ENCODE peak calls at places on chromosomes 13 and 19, in five cellular contexts. B is stomach, Z is K562, F is HepG2, U is ovary. H is an unnamed sample. For H3K4me1, the result is how much of the 10 kb centered on the place peaks cover.

GRCh38 chr19:35264281-35265125 is 4.3 kb upstream of the USF2 start:
- DNase-seq in U (no peak), F (no peak), Z (no peak), B (peak), H (no peak)

GRCh38 chr19:44874317-44874716 is 16.7 kb upstream of the TOMM40 start:
- DNase-seq in B (no peak), Z (no peak), U (no peak), F (no peak), H (no peak)

GRCh38 chr19:48480476-48481190 is 11.5 kb downstream of the CYTH2 start:
- DNase-seq in Z (no peak), B (no peak), F (no peak), U (peak), H (no peak)

GRCh38 chr19:48341006-48341405 is 15.7 kb downstream of the EMP3 start:
- DNase-seq in Z (peak), F (no peak), B (no peak), U (no peak), H (no peak)

GRCh38 chr13:23378009-23378632 is 55.4 kb downstream of the SACS start:
- DNase-seq in F (no peak), B (no peak), U (no peak), Z (no peak), H (peak)

GRCh38 chr19:8457802-8458201 is 13.0 kb downstream of the HNRNPM start:
- DNase-seq in U (no peak), B (no peak), F (no peak), Z (no peak), H (no peak)

GRCh38 chr13:108158746-108159145 is 56.6 kb downstream of the LIG4 start:
- DNase-seq in F (no peak), U (no peak), B (no peak), Z (no peak), H (no peak)

GRCh38 chr13:113977976-113978375 is 4.1 kb upstream of the C13orf46 start:
- DNase-seq in Z (no peak), B (no peak), U (no peak), F (no peak), H (no peak)

GRCh38 chr13:19597523-19597922 is 35.9 kb upstream of the MPHOSPH8 start:
- DNase-seq in U (no peak), B (no peak), F (no peak), Z (no peak), H (no peak)

GRCh38 chr13:78022164-78022877 is 103.7 kb upstream of the EDNRB start:
- DNase-seq in B (peak), Z (no peak), U (no peak), F (no peak), H (no peak)

GRCh38 chr19:38617283-38617763 is 430 bp downstream of the MAP4K1 start:
- DNase-seq in Z (no peak), U (no peak), F (no peak), B (no peak), H (no peak)

DNA sequence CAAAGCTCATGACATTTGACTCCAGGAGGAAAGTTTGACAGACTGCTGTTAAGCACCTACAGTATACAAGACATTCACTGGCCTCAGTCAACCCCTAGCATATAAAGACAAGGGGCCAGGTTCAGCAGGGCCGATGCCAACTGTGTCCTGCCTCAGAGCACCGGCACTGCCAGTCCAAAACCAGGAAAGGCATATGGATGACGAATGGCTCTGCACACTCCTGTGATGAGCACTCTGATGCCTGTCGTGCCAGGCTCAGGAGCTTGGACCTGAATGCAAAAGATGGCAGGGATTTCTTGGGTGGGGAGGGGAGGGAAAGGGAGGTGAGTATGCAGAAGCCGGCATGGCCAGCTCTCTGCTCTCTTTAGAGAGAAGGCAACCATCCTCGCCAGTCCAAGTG is 38.9 kb downstream of the COL4A1 start:
- DNase-seq in F (no peak), B (no peak), Z (no peak), U (no peak), H (no peak)
- H3K4me3 ChIP-seq in F (no peak), B (no peak), Z (no peak), U (no peak), H (no peak)

DNA sequence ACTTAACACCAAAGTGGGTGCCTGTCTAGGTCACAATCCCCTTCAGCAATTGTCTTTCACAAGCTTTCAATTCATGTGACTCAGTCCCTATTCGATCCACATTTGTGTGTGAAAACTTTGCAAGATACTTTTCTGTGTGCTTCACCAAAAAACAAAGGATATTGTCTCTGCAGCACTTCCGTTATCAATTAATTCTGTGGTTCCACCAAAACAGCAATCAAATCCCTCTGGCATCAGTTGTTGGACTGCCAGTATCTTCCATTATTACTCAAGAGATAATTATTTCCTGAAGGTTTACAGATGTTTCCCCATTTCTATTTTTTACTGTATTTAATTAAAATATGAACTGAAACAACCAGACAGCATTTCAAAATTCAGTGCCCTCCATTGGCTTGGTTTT is 481.4 kb downstream of the SUCLA2 start:
- DNase-seq in Z (no peak), B (no peak), U (no peak), F (no peak), H (no peak)
- H3K4me1 ChIP-seq in Z (under half), B (under half), U (under half), F (under half), H (under half)

DNA sequence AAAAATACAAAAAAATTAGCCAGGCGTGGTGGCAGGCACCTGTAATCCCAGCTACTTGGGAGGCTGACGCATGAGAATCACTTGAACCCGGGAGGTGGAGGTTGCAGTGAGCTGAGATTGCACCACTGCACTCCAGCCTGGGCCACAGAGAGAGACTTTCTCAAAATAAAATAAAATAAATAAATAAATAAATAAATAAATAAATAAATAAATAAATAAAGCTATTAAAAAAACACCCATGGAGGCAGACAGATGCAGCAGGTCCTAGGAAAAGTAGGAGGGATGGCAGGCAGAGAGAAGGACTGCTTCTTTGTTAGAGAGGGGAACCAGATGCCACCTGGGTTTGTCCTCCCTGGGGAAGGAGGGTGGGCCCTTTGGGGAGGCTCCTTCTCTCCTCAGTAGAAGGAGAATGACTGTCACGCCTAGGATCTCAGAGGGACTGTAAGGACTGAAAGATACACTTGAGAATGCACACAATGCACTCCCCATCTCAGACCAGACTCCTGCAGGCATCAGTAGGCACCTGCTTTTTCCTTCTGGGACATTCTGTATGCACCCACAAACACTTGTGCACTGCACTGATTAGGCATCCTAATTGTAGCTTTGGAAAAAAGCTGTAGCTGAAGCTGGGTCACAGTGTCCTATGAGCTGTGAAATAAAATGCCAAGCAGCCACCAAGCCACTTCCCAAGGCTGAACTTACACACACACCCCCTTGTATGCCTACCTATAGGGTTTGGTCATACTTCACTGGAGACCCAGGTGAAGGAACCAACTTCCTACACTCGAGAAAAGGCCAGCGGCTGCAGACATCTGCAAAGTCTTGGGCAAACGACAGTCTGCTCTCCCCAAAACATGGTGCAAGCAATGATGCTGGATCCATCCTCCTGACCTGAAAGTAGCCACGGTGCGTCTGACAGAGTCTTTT is 18.9 kb upstream of the SLC35E1 start:
- DNase-seq in Z (no peak), U (no peak), F (no peak), B (no peak), H (no peak)
- TF ChIP-seq EP300 in Z (no peak), U (no peak), F (no peak), B (no peak), H (no peak)

DNA sequence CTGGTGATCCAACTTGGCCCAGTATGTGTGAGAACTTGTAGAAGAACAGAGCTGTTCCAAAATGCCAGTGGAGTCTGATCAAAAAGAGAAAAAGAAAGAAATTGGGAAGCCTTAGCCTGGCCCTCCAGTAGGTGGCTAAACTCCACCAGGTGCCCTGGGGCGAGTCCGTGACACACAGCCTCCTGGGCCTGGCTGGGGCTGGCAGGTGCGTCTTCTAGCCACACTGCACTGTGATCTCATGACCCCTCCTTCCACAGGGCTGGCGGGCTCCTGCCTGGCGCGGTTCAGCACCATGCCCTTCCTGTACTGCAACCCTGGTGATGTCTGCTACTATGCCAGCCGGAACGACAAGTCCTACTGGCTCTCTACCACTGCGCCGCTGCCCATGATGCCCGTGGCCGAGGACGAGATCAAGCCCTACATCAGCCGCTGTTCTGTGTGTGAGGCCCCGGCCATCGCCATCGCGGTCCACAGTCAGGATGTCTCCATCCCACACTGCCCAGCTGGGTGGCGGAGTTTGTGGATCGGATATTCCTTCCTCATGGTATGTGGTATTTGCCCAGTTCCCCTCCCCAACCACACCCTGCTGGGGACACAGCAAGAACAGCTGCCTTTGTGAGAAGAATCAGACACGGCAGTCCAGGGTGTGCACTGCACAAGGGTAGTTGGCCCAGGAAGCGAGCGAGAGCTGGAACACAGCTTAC is 53.7 kb downstream of the RAB20 start:
- DNase-seq in B (peak), U (no peak), F (no peak), Z (peak), H (no peak)
- H3K4me3 ChIP-seq in B (no peak), U (no peak), F (no peak), Z (no peak), H (no peak)

GRCh38 chr19:46716672-46717033 is 261 bp downstream of the PRKD2 start:
- DNase-seq in B (no peak), U (no peak), F (no peak), Z (peak), H (no peak)

GRCh38 chr19:46718157-46718933 is 1.4 kb upstream of the PRKD2 start:
- DNase-seq in F (no peak), U (no peak), B (peak), Z (no peak), H (no peak)

GRCh38 chr19:46718934-46719551 is 2.1 kb upstream of the PRKD2 start:
- DNase-seq in U (no peak), B (no peak), Z (no peak), F (no peak), H (no peak)

GRCh38 chr19:46717034-46717715 is at the start of gene PRKD2:
- DNase-seq in B (peak), U (peak), F (peak), Z (peak), H (peak)

DNA sequence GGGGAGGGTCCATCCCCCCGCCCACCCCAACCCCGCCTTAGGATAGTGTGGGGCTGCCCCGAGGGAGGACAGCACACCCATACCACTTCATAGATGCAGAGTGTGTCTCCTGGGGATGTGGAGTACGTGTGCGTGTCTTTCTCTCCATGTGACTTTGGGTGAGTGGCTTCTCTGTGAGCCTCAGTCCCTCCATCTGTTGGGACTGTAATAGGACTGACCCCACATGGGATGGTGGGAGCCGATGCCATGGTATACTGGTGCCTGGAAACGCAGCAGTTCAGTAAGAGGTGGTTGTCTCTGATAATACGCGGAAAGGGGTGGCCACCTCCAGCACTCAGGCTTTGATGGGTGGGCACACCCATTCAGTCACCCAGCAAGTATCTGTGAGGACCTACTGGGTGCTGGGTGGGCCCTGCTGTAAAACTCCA is 816 bp upstream of the PRKD2 start:
- DNase-seq in Z (no peak), U (no peak), B (no peak), F (no peak), H (no peak)
- H3K4me1 ChIP-seq in Z (half or more), U (under half), B (half or more), F (under half), H (under half)

GRCh38 chr13:95258619-95259194 is 42.5 kb downstream of the ABCC4 start:
- DNase-seq in U (no peak), Z (no peak), F (peak), B (no peak), H (no peak)
- TF ChIP-seq EP300 in U (no peak), Z (no peak), F (no peak), B (no peak), H (no peak)

GRCh38 chr13:68976287-68976686 is 1131.3 kb upstream of the ATXN8OS start:
- DNase-seq in F (no peak), Z (no peak), U (no peak), B (no peak), H (no peak)
- H3K4me3 ChIP-seq in F (no peak), Z (no peak), U (no peak), B (no peak), H (no peak)

H was measured in tibial nerve.